ENCODE peak calls at places on chromosome 7, in nine cellular contexts. One of them, this sample, is unnamed.

GRCh38 chr7:65239707-65240352 is 133.8 kb upstream of the ZNF92 start:
- DNase-seq in spleen: no peak
- DNase-seq in B cell: peak
- DNase-seq in stomach: peak
- DNase-seq in fibroblast of lung: peak
- DNase-seq in osteocyte: peak
- DNase-seq in uterus: no peak
- DNase-seq in endodermal cell: peak
- DNase-seq in GM10248: no peak
- DNase-seq in this sample: no peak

GRCh38 chr7:25860206-25860881 is 291.7 kb upstream of the NFE2L3 start:
- DNase-seq in uterus: no peak
- DNase-seq in spleen: no peak
- DNase-seq in GM10248: no peak
- DNase-seq in osteocyte: no peak
- DNase-seq in fibroblast of lung: no peak
- DNase-seq in stomach: no peak
- DNase-seq in endodermal cell: peak
- DNase-seq in B cell: peak
- DNase-seq in this sample: no peak

GRCh38 chr7:142760071-142760642 is 10.6 kb upstream of the PRSS2 start:
- DNase-seq in spleen: no peak
- DNase-seq in osteocyte: no peak
- DNase-seq in uterus: no peak
- DNase-seq in endodermal cell: peak
- DNase-seq in stomach: no peak
- DNase-seq in B cell: no peak
- DNase-seq in fibroblast of lung: peak
- DNase-seq in GM10248: no peak
- DNase-seq in this sample: peak

GRCh38 chr7:101058355-101058754 is 26.9 kb upstream of the TRIM56 start:
- DNase-seq in B cell: peak
- DNase-seq in uterus: peak
- DNase-seq in osteocyte: no peak
- DNase-seq in stomach: peak
- DNase-seq in spleen: peak
- DNase-seq in fibroblast of lung: peak
- DNase-seq in GM10248: peak
- DNase-seq in endodermal cell: peak
- DNase-seq in this sample: peak

GRCh38 chr7:98323597-98324322 is 42.3 kb downstream of the BRI3 start:
- DNase-seq in stomach: no peak
- DNase-seq in uterus: no peak
- DNase-seq in endodermal cell: peak
- DNase-seq in spleen: no peak
- DNase-seq in osteocyte: no peak
- DNase-seq in B cell: no peak
- DNase-seq in GM10248: no peak
- DNase-seq in fibroblast of lung: peak
- DNase-seq in this sample: peak

GRCh38 chr7:39661960-39662359 is 38.6 kb downstream of the RALA start:
- DNase-seq in osteocyte: no peak
- DNase-seq in endodermal cell: no peak
- DNase-seq in B cell: no peak
- DNase-seq in spleen: no peak
- DNase-seq in stomach: no peak
- DNase-seq in fibroblast of lung: no peak
- DNase-seq in GM10248: no peak
- DNase-seq in uterus: no peak
- DNase-seq in this sample: no peak

GRCh38 chr7:28732037-28732869 is 225.9 kb downstream of the TRIL start:
- DNase-seq in endodermal cell: no peak
- DNase-seq in fibroblast of lung: peak
- DNase-seq in spleen: no peak
- DNase-seq in osteocyte: peak
- DNase-seq in B cell: no peak
- DNase-seq in GM10248: no peak
- DNase-seq in stomach: no peak
- DNase-seq in uterus: no peak
- DNase-seq in this sample: peak

GRCh38 chr7:137007001-137007725 is 138.7 kb downstream of the CHRM2 start:
- DNase-seq in osteocyte: no peak
- DNase-seq in uterus: no peak
- DNase-seq in spleen: no peak
- DNase-seq in stomach: no peak
- DNase-seq in endodermal cell: no peak
- DNase-seq in fibroblast of lung: peak
- DNase-seq in GM10248: no peak
- DNase-seq in B cell: no peak
- DNase-seq in this sample: no peak

GRCh38 chr7:143126146-143126545 is 5.7 kb upstream of the PIP start:
- DNase-seq in stomach: no peak
- DNase-seq in uterus: no peak
- DNase-seq in osteocyte: no peak
- DNase-seq in spleen: no peak
- DNase-seq in B cell: peak
- DNase-seq in fibroblast of lung: no peak
- DNase-seq in GM10248: no peak
- DNase-seq in endodermal cell: no peak
- DNase-seq in this sample: peak

GRCh38 chr7:134013249-134013648 is 113.9 kb upstream of the LRGUK start:
- DNase-seq in stomach: no peak
- DNase-seq in GM10248: no peak
- DNase-seq in spleen: no peak
- DNase-seq in uterus: no peak
- DNase-seq in endodermal cell: no peak
- DNase-seq in B cell: no peak
- DNase-seq in osteocyte: no peak
- DNase-seq in fibroblast of lung: no peak
- DNase-seq in this sample: no peak

GRCh38 chr7:35761882-35762720 is 38.8 kb upstream of the SEPTIN7 start:
- DNase-seq in stomach: no peak
- DNase-seq in osteocyte: no peak
- DNase-seq in endodermal cell: no peak
- DNase-seq in uterus: no peak
- DNase-seq in B cell: no peak
- DNase-seq in fibroblast of lung: peak
- DNase-seq in spleen: no peak
- DNase-seq in GM10248: no peak
- DNase-seq in this sample: peak

GRCh38 chr7:3065724-3066143 is 22.1 kb upstream of the CARD11 start:
- DNase-seq in osteocyte: no peak
- DNase-seq in GM10248: peak
- DNase-seq in uterus: no peak
- DNase-seq in stomach: peak
- DNase-seq in endodermal cell: peak
- DNase-seq in fibroblast of lung: peak
- DNase-seq in spleen: peak
- DNase-seq in B cell: peak
- DNase-seq in this sample: peak

GRCh38 chr7:36391436-36392198 is 2.0 kb downstream of the ANLN start:
- DNase-seq in osteocyte: no peak
- DNase-seq in uterus: no peak
- DNase-seq in stomach: no peak
- DNase-seq in B cell: no peak
- DNase-seq in GM10248: peak
- DNase-seq in spleen: no peak
- DNase-seq in fibroblast of lung: no peak
- DNase-seq in endodermal cell: no peak
- DNase-seq in this sample: no peak

GRCh38 chr7:27046854-27047549 is 48.8 kb downstream of the HOXA1 start:
- DNase-seq in fibroblast of lung: peak
- DNase-seq in uterus: no peak
- DNase-seq in osteocyte: no peak
- DNase-seq in B cell: no peak
- DNase-seq in GM10248: no peak
- DNase-seq in stomach: no peak
- DNase-seq in endodermal cell: no peak
- DNase-seq in spleen: no peak
- DNase-seq in this sample: peak

GRCh38 chr7:2717293-2717904 is 29.4 kb downstream of the AMZ1 start:
- DNase-seq in B cell: peak
- DNase-seq in uterus: no peak
- DNase-seq in fibroblast of lung: no peak
- DNase-seq in endodermal cell: peak
- DNase-seq in stomach: peak
- DNase-seq in osteocyte: no peak
- DNase-seq in GM10248: no peak
- DNase-seq in spleen: peak
- DNase-seq in this sample: peak

DNA sequence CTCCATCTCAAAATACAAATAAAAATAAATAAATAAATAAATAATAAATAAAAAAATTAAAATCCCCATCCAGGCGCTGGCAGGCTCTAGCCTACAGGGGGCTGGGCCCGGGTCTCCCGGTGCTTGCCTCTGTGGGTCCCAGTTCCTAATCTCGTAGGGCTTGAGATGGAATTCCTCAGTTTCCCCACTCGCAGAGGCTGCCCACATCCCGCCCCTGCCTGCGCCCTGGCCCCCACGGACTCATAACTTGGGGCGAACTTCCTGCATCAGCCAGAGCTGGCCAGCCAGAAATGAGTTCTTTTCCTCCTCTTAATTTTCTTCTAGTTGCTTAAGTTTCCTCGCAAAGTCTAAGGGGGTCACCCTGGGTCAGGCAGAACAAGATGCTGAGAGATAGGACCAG is 22.0 kb upstream of the SRRM3 start:
- DNase-seq in uterus: no peak
- DNase-seq in B cell: no peak
- DNase-seq in fibroblast of lung: no peak
- DNase-seq in GM10248: no peak
- DNase-seq in stomach: no peak
- DNase-seq in osteocyte: no peak
- DNase-seq in spleen: no peak
- DNase-seq in endodermal cell: no peak
- DNase-seq in this sample: no peak
- TF ChIP-seq CTCF in uterus: no peak
- TF ChIP-seq CTCF in B cell: no peak
- TF ChIP-seq CTCF in fibroblast of lung: no peak
- TF ChIP-seq CTCF in GM10248: no peak
- TF ChIP-seq CTCF in stomach: no peak
- TF ChIP-seq CTCF in osteocyte: no peak
- TF ChIP-seq CTCF in spleen: no peak
- TF ChIP-seq CTCF in endodermal cell: peak
- TF ChIP-seq CTCF in this sample: no peak

GRCh38 chr7:140007051-140007690 is 55.6 kb downstream of the PARP12 start:
- DNase-seq in spleen: peak
- DNase-seq in uterus: no peak
- DNase-seq in endodermal cell: no peak
- DNase-seq in osteocyte: no peak
- DNase-seq in fibroblast of lung: no peak
- DNase-seq in B cell: no peak
- DNase-seq in GM10248: no peak
- DNase-seq in stomach: no peak
- DNase-seq in this sample: no peak

GRCh38 chr7:140006600-140006999 is 56.2 kb downstream of the PARP12 start:
- DNase-seq in spleen: peak
- DNase-seq in GM10248: no peak
- DNase-seq in stomach: no peak
- DNase-seq in B cell: no peak
- DNase-seq in uterus: no peak
- DNase-seq in endodermal cell: no peak
- DNase-seq in fibroblast of lung: no peak
- DNase-seq in osteocyte: no peak
- DNase-seq in this sample: no peak

GRCh38 chr7:140005341-140005740 is 57.4 kb downstream of the PARP12 start:
- DNase-seq in uterus: no peak
- DNase-seq in osteocyte: no peak
- DNase-seq in GM10248: no peak
- DNase-seq in endodermal cell: no peak
- DNase-seq in spleen: peak
- DNase-seq in B cell: no peak
- DNase-seq in stomach: no peak
- DNase-seq in fibroblast of lung: no peak
- DNase-seq in this sample: no peak

GRCh38 chr7:140004672-140005071 is 58.1 kb downstream of the PARP12 start:
- DNase-seq in stomach: no peak
- DNase-seq in spleen: peak
- DNase-seq in B cell: no peak
- DNase-seq in osteocyte: no peak
- DNase-seq in fibroblast of lung: no peak
- DNase-seq in GM10248: no peak
- DNase-seq in uterus: no peak
- DNase-seq in endodermal cell: no peak
- DNase-seq in this sample: no peak

DNA sequence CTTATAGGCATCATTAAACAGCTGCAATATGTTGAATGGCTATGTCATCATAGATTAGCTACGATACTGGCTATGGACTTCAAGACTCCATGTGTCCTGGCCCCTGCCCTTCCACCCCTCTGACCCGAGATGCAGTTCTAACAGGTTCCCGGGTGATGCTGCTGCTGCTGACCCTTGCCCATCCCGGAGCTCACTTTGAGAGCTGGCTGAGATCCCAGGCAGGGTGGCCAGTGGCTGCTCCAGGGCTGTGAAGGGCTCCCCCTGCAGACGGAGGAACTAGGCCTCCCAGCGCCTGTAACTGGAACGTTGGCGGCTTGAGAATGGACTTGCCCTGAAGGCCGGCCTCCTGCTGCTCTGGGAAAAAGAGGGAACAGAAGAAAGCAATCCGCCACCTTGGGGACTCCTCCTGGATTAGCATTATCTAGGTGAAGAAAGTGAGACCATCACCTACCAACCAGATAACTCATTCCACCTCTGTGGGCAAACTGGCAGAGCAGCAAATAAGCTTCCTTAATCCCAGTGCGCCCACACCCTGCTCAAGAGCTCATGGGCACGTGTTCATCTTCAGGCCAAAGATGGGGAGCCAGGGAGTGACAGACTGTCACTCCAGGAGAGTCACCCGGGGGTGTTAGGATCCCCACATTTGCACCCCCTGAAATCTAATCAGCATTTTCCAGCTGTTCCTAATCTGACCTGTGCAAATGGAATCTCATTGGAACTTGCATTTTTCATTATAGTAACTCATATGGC is 56.8 kb downstream of the PARP12 start:
- DNase-seq in B cell: no peak
- DNase-seq in endodermal cell: peak
- DNase-seq in uterus: no peak
- DNase-seq in osteocyte: no peak
- DNase-seq in fibroblast of lung: peak
- DNase-seq in spleen: peak
- DNase-seq in stomach: no peak
- DNase-seq in GM10248: no peak
- DNase-seq in this sample: peak
- TF ChIP-seq CTCF in B cell: no peak
- TF ChIP-seq CTCF in endodermal cell: peak
- TF ChIP-seq CTCF in uterus: no peak
- TF ChIP-seq CTCF in osteocyte: peak
- TF ChIP-seq CTCF in fibroblast of lung: no peak
- TF ChIP-seq CTCF in spleen: no peak
- TF ChIP-seq CTCF in stomach: no peak
- TF ChIP-seq CTCF in GM10248: no peak
- TF ChIP-seq CTCF in this sample: peak

GRCh38 chr7:73442222-73442902 is 8.8 kb downstream of the FZD9 start:
- DNase-seq in GM10248: no peak
- DNase-seq in stomach: no peak
- DNase-seq in uterus: no peak
- DNase-seq in spleen: no peak
- DNase-seq in fibroblast of lung: no peak
- DNase-seq in osteocyte: no peak
- DNase-seq in endodermal cell: no peak
- DNase-seq in B cell: no peak
- DNase-seq in this sample: no peak
- TF ChIP-seq CTCF in GM10248: no peak
- TF ChIP-seq CTCF in stomach: no peak
- TF ChIP-seq CTCF in uterus: no peak
- TF ChIP-seq CTCF in spleen: no peak
- TF ChIP-seq CTCF in fibroblast of lung: no peak
- TF ChIP-seq CTCF in osteocyte: no peak
- TF ChIP-seq CTCF in endodermal cell: no peak
- TF ChIP-seq CTCF in B cell: no peak
- TF ChIP-seq CTCF in this sample: no peak

GRCh38 chr7:132500727-132501410 is 75.4 kb downstream of the PLXNA4 start:
- DNase-seq in spleen: peak
- DNase-seq in GM10248: no peak
- DNase-seq in osteocyte: no peak
- DNase-seq in B cell: no peak
- DNase-seq in fibroblast of lung: peak
- DNase-seq in uterus: peak
- DNase-seq in stomach: peak
- DNase-seq in endodermal cell: peak
- DNase-seq in this sample: peak
- TF ChIP-seq CTCF in spleen: peak
- TF ChIP-seq CTCF in GM10248: no peak
- TF ChIP-seq CTCF in osteocyte: peak
- TF ChIP-seq CTCF in B cell: no peak
- TF ChIP-seq CTCF in fibroblast of lung: peak
- TF ChIP-seq CTCF in uterus: peak
- TF ChIP-seq CTCF in stomach: no peak
- TF ChIP-seq CTCF in endodermal cell: peak
- TF ChIP-seq CTCF in this sample: peak

This sample was measured in cardiac fibroblast.